ENCODE peak calls at places on chromosomes 12 and 14, in six cellular contexts. One of them, this sample, is unnamed.

GRCh38 chr14:97185186-97185585 is 388.0 kb downstream of the VRK1 start:
- DNase-seq in GM12891: no peak
- DNase-seq in tibial nerve: no peak
- DNase-seq in GM12892: no peak
- DNase-seq in ovary: no peak
- DNase-seq in transverse colon: no peak
- DNase-seq in this sample: no peak

GRCh38 chr12:117853600-117853999 is 115.2 kb downstream of the KSR2 start:
- DNase-seq in GM12891: no peak
- DNase-seq in tibial nerve: no peak
- DNase-seq in GM12892: no peak
- DNase-seq in ovary: no peak
- DNase-seq in transverse colon: peak
- DNase-seq in this sample: no peak

GRCh38 chr12:119375619-119376018 is 41.1 kb downstream of the CCDC60 start:
- DNase-seq in GM12891: no peak
- DNase-seq in tibial nerve: no peak
- DNase-seq in GM12892: peak
- DNase-seq in ovary: no peak
- DNase-seq in transverse colon: no peak
- DNase-seq in this sample: peak

GRCh38 chr12:26153421-26154154 is 28.8 kb upstream of the BHLHE41 start:
- DNase-seq in GM12891: no peak
- DNase-seq in tibial nerve: no peak
- DNase-seq in GM12892: no peak
- DNase-seq in ovary: peak
- DNase-seq in transverse colon: no peak
- DNase-seq in this sample: no peak

GRCh38 chr12:80262372-80263170 is 163.2 kb downstream of the OTOGL start:
- DNase-seq in GM12891: no peak
- DNase-seq in tibial nerve: no peak
- DNase-seq in GM12892: no peak
- DNase-seq in ovary: no peak
- DNase-seq in transverse colon: no peak
- DNase-seq in this sample: no peak

GRCh38 chr14:32588448-32589320 is 259.6 kb downstream of the AKAP6 start:
- DNase-seq in GM12891: no peak
- DNase-seq in tibial nerve: no peak
- DNase-seq in GM12892: no peak
- DNase-seq in ovary: no peak
- DNase-seq in transverse colon: no peak
- DNase-seq in this sample: no peak

GRCh38 chr14:54730156-54730961 is 163.4 kb downstream of the SAMD4A start:
- DNase-seq in GM12891: peak
- DNase-seq in tibial nerve: no peak
- DNase-seq in GM12892: peak
- DNase-seq in ovary: no peak
- DNase-seq in transverse colon: peak
- DNase-seq in this sample: peak

GRCh38 chr12:109065154-109065852 is 12.9 kb downstream of the USP30 start:
- DNase-seq in GM12891: no peak
- DNase-seq in tibial nerve: no peak
- DNase-seq in GM12892: no peak
- DNase-seq in ovary: no peak
- DNase-seq in transverse colon: peak
- DNase-seq in this sample: no peak

GRCh38 chr14:61119006-61119405 is 138.0 kb downstream of the SLC38A6 start:
- DNase-seq in GM12891: no peak
- DNase-seq in tibial nerve: no peak
- DNase-seq in GM12892: no peak
- DNase-seq in ovary: no peak
- DNase-seq in transverse colon: no peak
- DNase-seq in this sample: no peak

GRCh38 chr14:80906336-80906735 is 35.2 kb downstream of the CEP128 start:
- DNase-seq in GM12891: no peak
- DNase-seq in tibial nerve: no peak
- DNase-seq in GM12892: no peak
- DNase-seq in ovary: no peak
- DNase-seq in transverse colon: no peak
- DNase-seq in this sample: no peak

GRCh38 chr12:104600790-104601739 is 144.3 kb downstream of the CHST11 start:
- DNase-seq in GM12891: no peak
- DNase-seq in tibial nerve: no peak
- DNase-seq in GM12892: no peak
- DNase-seq in ovary: peak
- DNase-seq in transverse colon: no peak
- DNase-seq in this sample: no peak

GRCh38 chr14:63650336-63650952 is 8.8 kb upstream of the WDR89 start:
- DNase-seq in GM12891: no peak
- DNase-seq in tibial nerve: no peak
- DNase-seq in GM12892: no peak
- DNase-seq in ovary: no peak
- DNase-seq in transverse colon: no peak
- DNase-seq in this sample: no peak

GRCh38 chr14:100657780-100658513 is 68.7 kb upstream of the DLK1 start:
- DNase-seq in GM12891: no peak
- DNase-seq in tibial nerve: no peak
- DNase-seq in GM12892: no peak
- DNase-seq in ovary: no peak
- DNase-seq in transverse colon: no peak
- DNase-seq in this sample: no peak

GRCh38 chr12:6355491-6356373 is 13.9 kb upstream of the TNFRSF1A start:
- DNase-seq in GM12891: no peak
- DNase-seq in tibial nerve: no peak
- DNase-seq in GM12892: no peak
- DNase-seq in ovary: no peak
- DNase-seq in transverse colon: no peak
- DNase-seq in this sample: no peak

GRCh38 chr12:120879102-120879501 is 25.1 kb downstream of the SPPL3 start:
- DNase-seq in GM12891: no peak
- DNase-seq in tibial nerve: no peak
- DNase-seq in GM12892: no peak
- DNase-seq in ovary: no peak
- DNase-seq in transverse colon: no peak
- DNase-seq in this sample: no peak

GRCh38 chr12:120012067-120012621 is 23.1 kb downstream of the BICDL1 start:
- DNase-seq in GM12891: peak
- DNase-seq in tibial nerve: no peak
- DNase-seq in GM12892: peak
- DNase-seq in ovary: no peak
- DNase-seq in transverse colon: no peak
- DNase-seq in this sample: no peak

GRCh38 chr14:61121293-61121897 is 140.3 kb downstream of the SLC38A6 start:
- DNase-seq in GM12891: no peak
- DNase-seq in tibial nerve: no peak
- DNase-seq in GM12892: no peak
- DNase-seq in ovary: no peak
- DNase-seq in transverse colon: no peak
- DNase-seq in this sample: no peak

GRCh38 chr12:113196996-113197395 is 11.5 kb downstream of the RITA1 start:
- DNase-seq in GM12891: peak
- DNase-seq in tibial nerve: peak
- DNase-seq in GM12892: peak
- DNase-seq in ovary: peak
- DNase-seq in transverse colon: peak
- DNase-seq in this sample: peak

GRCh38 chr14:51860836-51861583 is 598 bp downstream of the GNG2 start:
- DNase-seq in GM12891: no peak
- DNase-seq in tibial nerve: no peak
- DNase-seq in GM12892: no peak
- DNase-seq in ovary: no peak
- DNase-seq in transverse colon: no peak
- DNase-seq in this sample: no peak

GRCh38 chr14:73741876-73742519 is 27.8 kb upstream of the PNMA1 start:
- DNase-seq in GM12891: no peak
- DNase-seq in tibial nerve: no peak
- DNase-seq in GM12892: no peak
- DNase-seq in ovary: no peak
- DNase-seq in transverse colon: no peak
- DNase-seq in this sample: peak

GRCh38 chr14:71748196-71748595 is 184.0 kb upstream of the RGS6 start:
- DNase-seq in GM12891: no peak
- DNase-seq in tibial nerve: no peak
- DNase-seq in GM12892: no peak
- DNase-seq in ovary: no peak
- DNase-seq in transverse colon: no peak
- DNase-seq in this sample: no peak

GRCh38 chr14:93186461-93186860 is 1.3 kb downstream of the LYSET start:
- DNase-seq in GM12891: no peak
- DNase-seq in tibial nerve: no peak
- DNase-seq in GM12892: no peak
- DNase-seq in ovary: no peak
- DNase-seq in transverse colon: no peak
- DNase-seq in this sample: no peak

GRCh38 chr14:102125546-102125945 is 14.2 kb upstream of the WDR20 start:
- DNase-seq in GM12891: no peak
- DNase-seq in tibial nerve: no peak
- DNase-seq in GM12892: no peak
- DNase-seq in ovary: no peak
- DNase-seq in transverse colon: no peak
- DNase-seq in this sample: no peak

GRCh38 chr12:41962171-41962572 is 182.5 kb downstream of the GXYLT1 start:
- DNase-seq in GM12891: no peak
- DNase-seq in tibial nerve: no peak
- DNase-seq in GM12892: no peak
- DNase-seq in ovary: peak
- DNase-seq in transverse colon: no peak
- DNase-seq in this sample: no peak

GRCh38 chr12:104748790-104749189 is 209.3 kb downstream of the SLC41A2 start:
- DNase-seq in GM12891: no peak
- DNase-seq in tibial nerve: no peak
- DNase-seq in GM12892: no peak
- DNase-seq in ovary: no peak
- DNase-seq in transverse colon: peak
- DNase-seq in this sample: no peak

GRCh38 chr12:97616936-97617335 is 154.3 kb downstream of the RMST start:
- DNase-seq in GM12891: no peak
- DNase-seq in tibial nerve: no peak
- DNase-seq in GM12892: no peak
- DNase-seq in ovary: no peak
- DNase-seq in transverse colon: no peak
- DNase-seq in this sample: no peak

GRCh38 chr12:129615001-129615400 is 288.8 kb downstream of the TMEM132D start:
- DNase-seq in GM12891: no peak
- DNase-seq in tibial nerve: no peak
- DNase-seq in GM12892: no peak
- DNase-seq in ovary: no peak
- DNase-seq in transverse colon: no peak
- DNase-seq in this sample: no peak

GRCh38 chr14:99064262-99064954 is 207.6 kb downstream of the BCL11B start:
- DNase-seq in GM12891: no peak
- DNase-seq in tibial nerve: no peak
- DNase-seq in GM12892: no peak
- DNase-seq in ovary: no peak
- DNase-seq in transverse colon: no peak
- DNase-seq in this sample: peak

GRCh38 chr12:31210104-31210503 is 115.8 kb downstream of the SINHCAF start:
- DNase-seq in GM12891: no peak
- DNase-seq in tibial nerve: no peak
- DNase-seq in GM12892: no peak
- DNase-seq in ovary: no peak
- DNase-seq in transverse colon: no peak
- DNase-seq in this sample: no peak

GRCh38 chr14:92544051-92544730 is 30.6 kb downstream of the RIN3 start:
- DNase-seq in GM12891: no peak
- DNase-seq in tibial nerve: no peak
- DNase-seq in GM12892: no peak
- DNase-seq in ovary: no peak
- DNase-seq in transverse colon: no peak
- DNase-seq in this sample: no peak

GRCh38 chr14:69712637-69713088 is 54.3 kb upstream of the SRSF5 start:
- DNase-seq in GM12891: no peak
- DNase-seq in tibial nerve: no peak
- DNase-seq in GM12892: no peak
- DNase-seq in ovary: peak
- DNase-seq in transverse colon: peak
- DNase-seq in this sample: peak

GRCh38 chr14:48086516-48086915 is 411.1 kb upstream of the MDGA2 start:
- DNase-seq in GM12891: no peak
- DNase-seq in tibial nerve: no peak
- DNase-seq in GM12892: no peak
- DNase-seq in ovary: no peak
- DNase-seq in transverse colon: no peak
- DNase-seq in this sample: no peak

GRCh38 chr12:7369274-7369729 is 65.4 kb downstream of the ACSM4 start:
- DNase-seq in GM12891: no peak
- DNase-seq in tibial nerve: no peak
- DNase-seq in GM12892: no peak
- DNase-seq in ovary: no peak
- DNase-seq in transverse colon: no peak
- DNase-seq in this sample: peak
- TF ChIP-seq POLR2A in GM12891: no peak
- TF ChIP-seq POLR2A in tibial nerve: no peak
- TF ChIP-seq POLR2A in GM12892: no peak
- TF ChIP-seq POLR2A in ovary: no peak
- TF ChIP-seq POLR2A in transverse colon: no peak
- TF ChIP-seq POLR2A in this sample: no peak

GRCh38 chr12:12560587-12561304 is 1.9 kb downstream of the DUSP16 start:
- DNase-seq in GM12891: no peak
- DNase-seq in tibial nerve: no peak
- DNase-seq in GM12892: no peak
- DNase-seq in ovary: peak
- DNase-seq in transverse colon: peak
- DNase-seq in this sample: peak
- TF ChIP-seq POLR2A in GM12891: peak
- TF ChIP-seq POLR2A in tibial nerve: peak
- TF ChIP-seq POLR2A in GM12892: no peak
- TF ChIP-seq POLR2A in ovary: peak
- TF ChIP-seq POLR2A in transverse colon: peak
- TF ChIP-seq POLR2A in this sample: no peak

GRCh38 chr14:75334191-75335051 is 55.8 kb downstream of the FOS start:
- DNase-seq in GM12891: peak
- DNase-seq in tibial nerve: no peak
- DNase-seq in GM12892: peak
- DNase-seq in ovary: no peak
- DNase-seq in transverse colon: peak
- DNase-seq in this sample: peak
- TF ChIP-seq POLR2A in GM12891: no peak
- TF ChIP-seq POLR2A in tibial nerve: peak
- TF ChIP-seq POLR2A in GM12892: peak
- TF ChIP-seq POLR2A in ovary: no peak
- TF ChIP-seq POLR2A in transverse colon: peak
- TF ChIP-seq POLR2A in this sample: no peak

DNA sequence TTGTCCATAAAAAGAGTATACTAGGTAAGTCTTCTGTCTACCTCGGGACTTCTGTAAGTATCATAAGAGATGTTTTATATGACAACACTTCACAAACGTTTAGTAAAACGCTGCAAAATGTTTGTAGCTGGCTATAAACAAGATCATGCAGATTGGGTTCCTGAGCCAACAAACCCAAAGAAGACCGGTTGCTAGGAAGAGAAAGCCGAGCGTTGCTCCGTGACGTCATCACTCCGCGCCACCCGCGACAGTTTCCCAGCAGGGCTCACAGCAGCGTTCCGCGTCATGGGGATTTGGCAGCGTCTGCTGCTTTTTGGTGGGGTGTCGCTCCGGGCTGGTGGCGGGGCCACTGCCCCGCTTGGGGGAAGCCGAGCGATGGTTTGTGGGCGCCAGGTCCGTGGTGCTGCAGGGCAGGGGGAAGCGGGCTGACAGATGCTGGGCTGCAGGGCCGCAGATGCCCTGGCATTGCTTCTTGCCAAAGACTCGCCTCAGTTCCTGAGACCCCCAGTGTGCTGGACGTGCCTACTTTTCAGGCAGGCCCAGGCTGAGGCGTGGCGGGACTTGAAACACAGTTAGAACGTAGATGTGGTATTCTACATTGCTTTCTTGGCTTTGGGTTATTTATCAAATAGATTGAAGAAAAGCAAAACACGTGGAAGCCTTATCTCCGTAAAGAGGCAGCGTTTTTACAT is at the start of gene NUBPL:
- DNase-seq in GM12891: peak
- DNase-seq in tibial nerve: peak
- DNase-seq in GM12892: peak
- DNase-seq in ovary: peak
- DNase-seq in transverse colon: peak
- DNase-seq in this sample: peak
- TF ChIP-seq POLR2A in GM12891: peak
- TF ChIP-seq POLR2A in tibial nerve: peak
- TF ChIP-seq POLR2A in GM12892: peak
- TF ChIP-seq POLR2A in ovary: peak
- TF ChIP-seq POLR2A in transverse colon: peak
- TF ChIP-seq POLR2A in this sample: no peak